ENCODE peak calls at places on chromosomes 2 and 18, in nine cellular contexts. X is sigmoid colon, N is body of pancreas, V is tibial nerve, H is dorsolateral prefrontal cortex, R is BE2C, Y is SJSA1, M is fibroblast of lung, P is AG04449. Z is an unnamed sample.

GRCh38 chr2:55862673-55863390 is 60.8 kb downstream of the EFEMP1 start:
- DNase-seq in X (peak; percentile 74), N (peak; percentile 48), V (peak; percentile 67), H (no peak), R (no peak), Y (peak; percentile 95), M (peak; percentile 100), P (peak; percentile 100), Z (peak; percentile 100)

GRCh38 chr18:73283788-73284187 is 416.0 kb upstream of the NETO1 start:
- DNase-seq in X (no peak), N (no peak), V (no peak), H (no peak), R (no peak), Y (no peak), M (peak; percentile 10), P (no peak), Z (peak; percentile 24)

GRCh38 chr2:152395132-152396024 is 60.4 kb downstream of the FMNL2 start:
- DNase-seq in X (no peak), N (peak; percentile 56), V (no peak), H (no peak), R (no peak), Y (no peak), M (no peak), P (no peak), Z (no peak)

GRCh38 chr2:144414324-144414845 is 105.5 kb downstream of the ZEB2 start:
- DNase-seq in X (peak; percentile 73), N (no peak), V (no peak), H (no peak), R (no peak), Y (no peak), M (peak; percentile 100), P (peak; percentile 85), Z (peak; percentile 77)

GRCh38 chr2:43818761-43819160 is 19.9 kb downstream of the ABCG5 start:
- DNase-seq in X (no peak), N (peak; percentile 53), V (peak; percentile 27), H (no peak), R (no peak), Y (no peak), M (peak; percentile 75), P (no peak), Z (no peak)

GRCh38 chr2:120661551-120661950 is 74.1 kb upstream of the GLI2 start:
- DNase-seq in X (peak; percentile 66), N (peak; percentile 60), V (peak; percentile 35), H (peak; percentile 53), R (peak; percentile 43), Y (no peak), M (peak; percentile 44), P (no peak), Z (no peak)

GRCh38 chr18:48841381-48842258 is 109.1 kb downstream of the SMAD7 start:
- DNase-seq in X (no peak), N (no peak), V (no peak), H (no peak), R (peak; percentile 47), Y (no peak), M (peak; percentile 74), P (no peak), Z (no peak)

GRCh38 chr2:52335727-52336126 is 1303.8 kb upstream of the NRXN1 start:
- DNase-seq in X (no peak), N (no peak), V (no peak), H (no peak), R (no peak), Y (no peak), M (no peak), P (no peak), Z (no peak)

GRCh38 chr2:149224458-149224857 is 105.9 kb upstream of the LYPD6 start:
- DNase-seq in X (no peak), N (no peak), V (no peak), H (no peak), R (no peak), Y (no peak), M (no peak), P (no peak), Z (no peak)

GRCh38 chr2:17273066-17273465 is 245.2 kb downstream of the RAD51AP2 start:
- DNase-seq in X (no peak), N (no peak), V (no peak), H (no peak), R (no peak), Y (no peak), M (no peak), P (no peak), Z (no peak)

GRCh38 chr18:62324917-62325805 is at the start of gene TNFRSF11A:
- DNase-seq in X (no peak), N (peak; percentile 60), V (no peak), H (no peak), R (no peak), Y (peak; percentile 11), M (no peak), P (no peak), Z (no peak)

GRCh38 chr18:27996792-27997191 is 180.1 kb downstream of the CDH2 start:
- DNase-seq in X (no peak), N (no peak), V (no peak), H (no peak), R (no peak), Y (peak; percentile 4), M (peak; percentile 56), P (no peak), Z (no peak)

GRCh38 chr18:51151568-51152511 is 45.6 kb downstream of the MEX3C start:
- DNase-seq in X (no peak), N (no peak), V (no peak), H (no peak), R (no peak), Y (no peak), M (no peak), P (no peak), Z (no peak)

GRCh38 chr2:43367014-43367782 is 140.8 kb upstream of the ZFP36L2 start:
- DNase-seq in X (no peak), N (no peak), V (no peak), H (no peak), R (no peak), Y (no peak), M (no peak), P (no peak), Z (no peak)

GRCh38 chr2:66236816-66237469 is 198.0 kb upstream of the MEIS1 start:
- DNase-seq in X (no peak), N (no peak), V (no peak), H (no peak), R (peak; percentile 7), Y (no peak), M (peak; percentile 46), P (no peak), Z (no peak)

DNA sequence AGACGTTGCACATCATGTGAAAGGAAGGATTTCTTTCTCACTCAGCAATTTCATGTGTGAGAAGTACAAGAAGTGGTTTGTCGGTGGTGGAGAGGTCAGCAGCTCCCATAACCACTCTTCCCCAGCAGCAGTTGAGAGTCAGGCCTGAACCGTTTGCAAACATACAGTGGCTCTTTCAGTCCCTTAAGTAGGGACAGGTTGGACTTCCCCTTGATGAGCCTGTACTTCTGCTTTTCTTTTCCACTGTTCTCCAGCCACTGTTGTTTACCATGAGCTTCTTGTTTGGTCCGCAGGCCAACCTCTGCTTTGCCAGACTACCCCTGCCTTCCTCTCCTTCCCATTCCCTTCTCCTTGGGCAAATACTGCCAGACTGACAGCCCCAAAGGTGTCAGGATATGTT is 391.3 kb upstream of the CELF4 start:
- DNase-seq in X (no peak), N (no peak), V (no peak), H (no peak), R (no peak), Y (no peak), M (no peak), P (no peak), Z (no peak)
- H3K4me3 ChIP-seq in X (no peak overlapping the region), N (no peak overlapping the region), V (no peak overlapping the region), H (no peak overlapping the region), R (no peak overlapping the region), Y (no peak overlapping the region), M (no peak overlapping the region), P (no peak overlapping the region), Z (no peak overlapping the region)

DNA sequence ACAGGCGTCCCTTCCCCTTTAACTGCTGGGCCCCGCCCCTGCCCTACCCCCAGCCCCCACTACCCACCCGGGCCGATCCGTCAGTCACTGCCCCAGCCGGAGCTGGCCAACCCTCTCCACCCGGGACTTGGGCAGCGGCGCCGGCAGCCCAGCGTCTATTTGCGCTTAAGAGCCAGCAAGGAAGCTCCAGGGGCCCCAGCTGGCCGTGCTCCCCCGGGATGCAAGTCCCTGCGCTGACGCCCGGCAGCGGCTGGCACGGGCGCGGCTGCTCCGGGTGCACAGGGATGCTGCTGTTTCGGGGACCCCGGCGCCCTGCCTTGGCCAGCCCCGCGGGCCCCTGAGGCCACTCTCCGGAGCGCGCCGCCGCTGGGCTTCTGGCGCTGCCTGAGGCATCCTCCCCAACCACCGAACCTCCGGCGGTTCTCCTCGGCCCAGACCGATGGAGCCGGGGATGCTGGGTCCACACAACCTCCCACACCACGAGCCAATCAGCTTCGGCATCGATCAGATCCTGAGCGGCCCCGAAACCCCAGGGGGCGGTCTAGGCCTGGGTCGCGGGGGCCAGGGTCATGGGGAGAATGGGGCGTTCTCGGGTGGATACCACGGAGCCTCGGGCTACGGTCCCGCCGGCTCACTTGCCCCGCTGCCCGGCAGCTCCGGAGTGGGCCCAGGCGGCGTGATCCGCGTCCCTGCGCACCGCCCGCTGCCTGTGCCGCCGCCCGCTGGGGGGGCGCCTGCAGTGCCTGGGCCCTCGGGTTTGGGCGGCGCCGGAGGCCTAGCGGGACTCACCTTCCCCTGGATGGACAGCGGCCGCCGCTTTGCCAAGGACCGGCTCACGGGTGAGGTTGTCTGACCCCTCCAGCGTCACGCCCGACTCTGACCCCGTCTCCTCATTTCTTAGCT is at the start of gene TLX2:
- DNase-seq in X (peak; percentile 54), N (no peak), V (no peak), H (no peak), R (no peak), Y (no peak), M (no peak), P (no peak), Z (no peak)
- H3K4me3 ChIP-seq in X (peak within 1 kb of the TSS; percentile 8), N (no peak within 1 kb of the TSS), V (no peak within 1 kb of the TSS), H (no peak within 1 kb of the TSS), R (peak within 1 kb of the TSS; percentile 74), Y (no peak within 1 kb of the TSS), M (no peak within 1 kb of the TSS), P (no peak within 1 kb of the TSS), Z (no peak within 1 kb of the TSS)

DNA sequence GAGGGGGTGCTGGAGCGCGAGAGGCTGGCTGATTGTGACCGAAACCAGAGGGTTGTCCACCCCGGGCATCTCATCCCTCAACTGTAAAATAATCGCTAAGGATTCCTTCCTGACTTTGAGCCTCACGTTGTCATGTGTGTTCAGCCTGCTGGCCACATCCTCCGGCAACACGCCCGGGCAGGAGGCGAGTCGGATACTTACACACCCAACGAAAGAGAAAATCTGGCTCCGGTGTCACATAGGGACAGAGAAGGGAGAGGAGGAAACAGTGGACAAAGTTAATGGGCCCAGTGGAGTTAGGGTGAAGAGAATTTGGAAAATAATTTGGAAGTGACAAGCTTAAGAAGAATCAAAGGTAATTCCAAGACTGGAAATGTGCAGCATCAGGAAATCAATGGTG is 2.4 kb downstream of the TLX2 start:
- DNase-seq in X (no peak), N (no peak), V (no peak), H (no peak), R (no peak), Y (no peak), M (no peak), P (no peak), Z (no peak)
- H3K4me3 ChIP-seq in X (peak overlapping the region; percentile 40), N (no peak overlapping the region), V (no peak overlapping the region), H (no peak overlapping the region), R (no peak overlapping the region), Y (no peak overlapping the region), M (no peak overlapping the region), P (no peak overlapping the region), Z (no peak overlapping the region)

DNA sequence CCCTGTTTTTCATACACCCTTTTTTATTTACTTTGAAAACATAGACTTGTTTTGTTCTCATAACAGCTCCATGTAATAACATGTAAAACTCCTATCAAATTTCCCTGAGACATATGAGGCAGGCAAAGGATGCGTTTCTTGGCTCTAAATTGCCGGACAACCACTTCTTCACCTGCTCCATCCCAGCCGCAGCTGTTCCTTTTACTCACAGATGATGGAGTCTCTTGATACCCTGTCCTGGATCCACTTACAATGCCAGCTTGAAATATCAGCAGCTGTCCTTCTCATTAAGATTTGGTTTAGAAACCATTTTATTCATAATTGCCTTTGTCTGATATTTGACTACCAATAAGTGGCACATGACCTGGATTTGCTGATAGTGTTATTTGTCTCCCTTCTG is 767.9 kb upstream of the GCFC2 start:
- DNase-seq in X (no peak), N (no peak), V (no peak), H (no peak), R (peak; percentile 10), Y (no peak), M (no peak), P (no peak), Z (no peak)
- H3K4me3 ChIP-seq in X (no peak overlapping the region), N (no peak overlapping the region), V (no peak overlapping the region), H (no peak overlapping the region), R (no peak overlapping the region), Y (no peak overlapping the region), M (no peak overlapping the region), P (no peak overlapping the region), Z (no peak overlapping the region)

Z was measured in BJ.